ENCODE peak calls at places on chromosome 11, in six cellular contexts. R is iPS DF 6.9, I is neuronal stem cell, F is ovary, Z is adrenal gland, B is PC-9. U is an unnamed sample.

GRCh38 chr11:27234043-27234668 is 128.9 kb downstream of the CCDC34 start:
- DNase-seq in Z (peak; percentile 66), I (no peak), F (no peak), B (no peak), R (no peak), U (peak; percentile 93)

GRCh38 chr11:832529-833113 is at the start of gene CD151:
- DNase-seq in I (no peak), Z (no peak), R (no peak), B (peak; percentile 34), F (peak; percentile 64), U (no peak)

GRCh38 chr11:112543390-112543789 is 282.7 kb upstream of the PLET1 start:
- DNase-seq in F (no peak), R (no peak), Z (no peak), I (no peak), B (no peak), U (no peak)

GRCh38 chr11:132347156-132348090 is 977.0 kb downstream of the NTM start:
- DNase-seq in Z (no peak), R (no peak), F (no peak), B (no peak), I (no peak), U (no peak)

GRCh38 chr11:77559686-77560425 is 29.9 kb upstream of the AQP11 start:
- DNase-seq in R (no peak), I (no peak), F (no peak), Z (peak; percentile 66), B (peak; percentile 82), U (no peak)

GRCh38 chr11:64916040-64916847 is 765 bp downstream of the ATG2A start:
- DNase-seq in Z (peak; percentile 54), R (no peak), F (peak; percentile 71), I (no peak), B (peak; percentile 72), U (peak; percentile 22)

GRCh38 chr11:120867531-120867930 is 156.4 kb upstream of the TBCEL start:
- DNase-seq in I (no peak), R (peak; percentile 5), F (no peak), Z (no peak), B (peak; percentile 84), U (no peak)

GRCh38 chr11:2318707-2319106 is 16.9 kb downstream of the TSPAN32 start:
- DNase-seq in B (no peak), F (no peak), R (no peak), I (no peak), Z (no peak), U (no peak)

GRCh38 chr11:28110839-28111235 is 2.6 kb downstream of the METTL15 start:
- DNase-seq in Z (no peak), I (no peak), B (peak; percentile 36), R (no peak), F (no peak), U (peak; percentile 8)

DNA sequence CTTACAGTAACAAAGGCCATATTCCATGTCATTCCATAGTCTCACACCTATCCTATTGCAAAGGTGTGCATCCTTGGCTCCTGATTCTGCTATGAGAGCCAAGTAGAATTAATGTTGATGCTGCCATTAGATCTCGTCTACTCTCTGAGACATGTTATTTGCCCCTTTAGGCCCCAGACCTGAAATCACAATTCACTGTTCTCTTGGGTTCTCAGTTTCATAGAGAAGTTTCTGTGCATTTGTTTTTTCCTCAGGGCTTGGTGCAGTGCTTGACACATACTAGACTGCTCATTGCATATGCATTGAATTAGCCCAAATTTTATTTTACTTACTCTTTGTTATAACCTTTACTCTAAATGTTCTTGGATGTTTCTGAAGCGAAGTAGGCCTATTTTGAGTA is 265.7 kb downstream of the JRKL start:
- DNase-seq in Z (no peak), R (no peak), B (no peak), F (no peak), I (no peak), U (no peak)
- H3K4me3 ChIP-seq in Z (no peak overlapping the region), R (no peak overlapping the region), B (no peak overlapping the region), F (no peak overlapping the region), I (no peak overlapping the region), U (no peak overlapping the region)

DNA sequence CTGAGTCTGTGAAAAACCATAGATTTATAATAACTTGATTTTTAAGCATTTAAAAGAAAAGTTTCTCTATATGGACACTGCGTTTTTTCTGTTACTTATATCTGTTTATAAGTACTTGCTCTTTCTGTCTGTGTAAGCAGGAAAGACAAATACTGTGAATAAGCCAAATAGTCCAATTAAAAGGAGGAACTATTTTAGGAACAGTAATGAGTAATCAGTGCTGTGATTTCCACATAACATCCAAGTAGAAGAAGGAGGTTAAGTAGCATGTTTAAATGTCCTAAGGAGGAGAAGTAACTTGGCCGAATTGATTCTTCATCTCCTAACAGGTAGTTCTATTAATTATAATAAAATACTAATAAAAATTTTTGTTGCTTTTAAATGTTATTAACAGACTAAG is 40.8 kb downstream of the ZNF214 start:
- DNase-seq in I (no peak), B (no peak), Z (no peak), R (no peak), F (no peak), U (no peak)
- H3K27ac ChIP-seq in I (no peak overlapping the region), B (no peak overlapping the region), Z (no peak overlapping the region), R (no peak overlapping the region), F (no peak overlapping the region), U (no peak overlapping the region)

DNA sequence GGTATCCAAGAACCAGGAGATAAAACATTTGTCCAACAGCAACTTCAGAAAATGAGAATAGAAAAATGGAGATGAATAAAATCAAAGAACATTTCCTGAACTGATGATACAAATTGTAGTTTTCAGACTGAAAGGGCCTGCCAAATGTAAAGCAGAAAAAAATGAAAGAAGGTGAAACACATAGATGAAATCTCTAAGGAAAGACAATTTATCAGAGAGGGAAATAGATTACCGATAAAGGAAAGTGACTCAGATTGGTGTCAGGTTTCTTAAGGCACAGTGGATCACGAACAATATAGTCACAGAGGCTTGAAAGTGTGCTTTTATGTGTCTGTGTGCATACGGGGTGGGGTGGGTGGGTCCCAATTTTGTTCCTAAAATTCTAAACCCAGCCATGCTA is 4.1 kb upstream of the STT3A start:
- DNase-seq in B (peak; percentile 62), Z (no peak), I (no peak), R (no peak), F (no peak), U (no peak)
- H3K4me3 ChIP-seq in B (no peak overlapping the region), Z (no peak overlapping the region), I (no peak overlapping the region), R (no peak overlapping the region), F (no peak overlapping the region), U (no peak overlapping the region)

DNA sequence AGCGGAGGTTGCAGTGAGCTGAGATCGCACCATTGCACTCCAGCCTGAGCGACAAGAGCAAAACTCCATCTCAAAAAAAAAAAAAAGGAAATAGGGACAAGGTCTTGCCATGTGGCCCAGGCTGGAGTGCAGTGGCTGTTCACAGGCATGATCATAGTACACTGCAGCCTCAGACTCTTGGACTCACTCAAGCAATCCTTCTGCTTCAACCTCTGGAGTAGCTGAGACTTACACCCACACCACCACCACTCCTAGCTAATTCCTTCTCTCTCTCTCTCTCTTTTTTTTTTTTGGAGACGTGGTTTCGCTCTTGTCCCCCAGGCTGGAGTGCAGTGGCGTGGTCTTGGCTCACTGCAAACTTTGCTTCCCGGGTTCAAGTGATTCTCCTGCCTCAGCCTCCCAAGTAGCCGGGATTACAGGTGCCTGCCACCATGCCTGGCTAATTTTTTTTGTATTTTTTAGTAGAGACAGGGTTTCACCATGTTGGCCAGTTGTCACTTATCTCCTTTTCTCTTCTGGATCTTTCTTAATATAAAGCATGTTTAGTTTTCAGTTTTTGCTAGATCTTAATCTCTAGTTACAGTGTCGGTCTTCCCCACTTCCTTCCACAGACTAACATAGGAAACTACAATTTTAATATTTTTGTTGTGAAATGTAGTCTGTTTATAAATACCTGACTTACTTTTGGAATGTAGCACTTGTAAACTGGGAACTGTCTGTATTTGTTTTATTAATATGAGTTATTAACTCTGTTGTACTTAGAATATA is 22.6 kb downstream of the CBL start:
- DNase-seq in B (no peak), I (no peak), Z (no peak), F (no peak), R (no peak), U (no peak)
- H3K27ac ChIP-seq in B (peak overlapping the region; percentile 16), I (no peak overlapping the region), Z (no peak overlapping the region), F (no peak overlapping the region), R (no peak overlapping the region), U (no peak overlapping the region)

DNA sequence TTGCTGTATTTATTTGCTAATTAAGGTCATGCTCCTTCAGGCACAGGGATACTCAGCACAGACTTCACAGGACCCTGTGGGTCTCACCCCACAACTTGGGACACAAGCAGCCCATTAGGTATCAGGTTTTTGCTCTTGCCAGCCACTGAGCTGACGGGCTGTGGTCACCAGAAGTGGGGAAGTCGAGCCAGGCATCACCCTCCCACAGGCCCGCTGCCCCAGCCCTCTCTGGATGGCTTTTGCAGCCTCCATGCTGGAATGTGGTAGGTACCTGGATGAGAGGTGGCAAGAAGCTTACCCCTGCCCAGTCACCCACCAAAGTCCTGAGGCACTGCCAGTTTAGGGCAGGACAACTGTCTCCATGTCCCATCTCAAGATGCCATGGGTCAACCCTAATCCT is 88.4 kb downstream of the PAX6 start:
- DNase-seq in R (no peak), Z (no peak), B (no peak), F (no peak), I (no peak), U (no peak)
- H3K4me3 ChIP-seq in R (no peak overlapping the region), Z (no peak overlapping the region), B (no peak overlapping the region), F (no peak overlapping the region), I (no peak overlapping the region), U (no peak overlapping the region)

GRCh38 chr11:123407996-123408597 is 22.0 kb upstream of the GRAMD1B start:
- DNase-seq in R (no peak), B (no peak), Z (no peak), F (no peak), I (peak; percentile 43), U (no peak)
- H3K27ac ChIP-seq in R (no peak overlapping the region), B (no peak overlapping the region), Z (no peak overlapping the region), F (no peak overlapping the region), I (no peak overlapping the region), U (no peak overlapping the region)